ENCODE peak calls at places on chromosome 17, in seven cellular contexts. N, D, G, Q, C, T and P are unnamed samples.

GRCh38 chr17:50269477-50270429 is 4.5 kb upstream of the TMEM92 start:
- DNase-seq in N (peak), D (peak), G (peak), Q (peak), C (peak), T (no peak), P (peak)

GRCh38 chr17:7313028-7313889 is 1.9 kb downstream of the GPS2 start:
- DNase-seq in N (peak), D (no peak), G (no peak), Q (no peak), C (peak), T (no peak), P (no peak)

GRCh38 chr17:47665655-47666054 is 15.9 kb downstream of the KPNB1 start:
- DNase-seq in N (no peak), D (no peak), G (no peak), Q (no peak), C (no peak), T (no peak), P (no peak)

GRCh38 chr17:48596000-48596734 is 2.6 kb upstream of the HOXB5 start:
- DNase-seq in N (no peak), D (no peak), G (no peak), Q (no peak), C (no peak), T (no peak), P (no peak)

GRCh38 chr17:32487460-32488176 is 825 bp downstream of the CDK5R1 start:
- DNase-seq in N (peak), D (no peak), G (peak), Q (no peak), C (no peak), T (no peak), P (no peak)

GRCh38 chr17:32258383-32259121 is 7.1 kb upstream of the RHBDL3 start:
- DNase-seq in N (no peak), D (no peak), G (no peak), Q (no peak), C (peak), T (no peak), P (no peak)

GRCh38 chr17:62600805-62601204 is 26.7 kb upstream of the MRC2 start:
- DNase-seq in N (no peak), D (no peak), G (no peak), Q (no peak), C (no peak), T (no peak), P (no peak)

GRCh38 chr17:34613064-34614019 is 34.0 kb downstream of the TMEM132E start:
- DNase-seq in N (no peak), D (no peak), G (no peak), Q (no peak), C (no peak), T (peak), P (no peak)

GRCh38 chr17:59329558-59330313 is 1.7 kb upstream of the YPEL2 start:
- DNase-seq in N (no peak), D (peak), G (peak), Q (peak), C (peak), T (peak), P (peak)

GRCh38 chr17:34307110-34307509 is 12.1 kb upstream of the CCL8 start:
- DNase-seq in N (no peak), D (no peak), G (peak), Q (no peak), C (no peak), T (no peak), P (no peak)

GRCh38 chr17:68343976-68344375 is 52.7 kb downstream of the ARSG start:
- DNase-seq in N (no peak), D (no peak), G (no peak), Q (no peak), C (peak), T (no peak), P (no peak)

GRCh38 chr17:73976147-73976546 is 227.3 kb upstream of the RPL38 start:
- DNase-seq in N (no peak), D (no peak), G (no peak), Q (no peak), C (no peak), T (no peak), P (no peak)

GRCh38 chr17:11944587-11944986 is 52.7 kb downstream of the ZNF18 start:
- DNase-seq in N (no peak), D (no peak), G (no peak), Q (no peak), C (no peak), T (no peak), P (no peak)

GRCh38 chr17:42519546-42520444 is 16.2 kb upstream of the NAGLU start:
- DNase-seq in N (peak), D (peak), G (peak), Q (no peak), C (no peak), T (peak), P (no peak)

GRCh38 chr17:40070895-40071719 is 8.3 kb downstream of the THRA start:
- DNase-seq in N (peak), D (no peak), G (peak), Q (peak), C (no peak), T (no peak), P (no peak)

GRCh38 chr17:82324566-82325285 is 7.3 kb upstream of the CD7 start:
- DNase-seq in N (no peak), D (no peak), G (no peak), Q (no peak), C (no peak), T (no peak), P (no peak)

GRCh38 chr17:71503710-71504471 is 616.9 kb upstream of the SOX9 start:
- DNase-seq in N (no peak), D (no peak), G (no peak), Q (no peak), C (no peak), T (no peak), P (no peak)

GRCh38 chr17:30816165-30816564 is 8.3 kb downstream of the CRLF3 start:
- DNase-seq in N (no peak), D (no peak), G (no peak), Q (no peak), C (no peak), T (no peak), P (no peak)

GRCh38 chr17:67942810-67943209 is 53.5 kb downstream of the C17orf58 start:
- DNase-seq in N (no peak), D (no peak), G (no peak), Q (no peak), C (no peak), T (no peak), P (no peak)

GRCh38 chr17:39813631-39814030 is 50.5 kb downstream of the IKZF3 start:
- DNase-seq in N (no peak), D (no peak), G (no peak), Q (no peak), C (no peak), T (no peak), P (peak)

GRCh38 chr17:34781571-34782108 is 179.6 kb downstream of the CCT6B start:
- DNase-seq in N (no peak), D (no peak), G (no peak), Q (no peak), C (no peak), T (no peak), P (no peak)

GRCh38 chr17:773467-774319 is 8.4 kb downstream of the GLOD4 start:
- DNase-seq in N (no peak), D (no peak), G (no peak), Q (no peak), C (no peak), T (no peak), P (no peak)

GRCh38 chr17:58271532-58271931 is 9.2 kb downstream of the MPO start:
- DNase-seq in N (no peak), D (no peak), G (no peak), Q (no peak), C (no peak), T (no peak), P (no peak)

GRCh38 chr17:27818311-27819170 is 18.2 kb upstream of the NOS2 start:
- DNase-seq in N (no peak), D (no peak), G (peak), Q (no peak), C (no peak), T (no peak), P (no peak)

GRCh38 chr17:19411641-19412040 is 609 bp downstream of the RNF112 start:
- DNase-seq in N (no peak), D (no peak), G (no peak), Q (no peak), C (no peak), T (no peak), P (no peak)

GRCh38 chr17:81866440-81867122 is 4.6 kb downstream of the ARHGDIA start:
- DNase-seq in N (no peak), D (no peak), G (no peak), Q (no peak), C (no peak), T (no peak), P (peak)

GRCh38 chr17:40264458-40265185 is 23.1 kb upstream of the CDC6 start:
- DNase-seq in N (no peak), D (no peak), G (no peak), Q (no peak), C (no peak), T (no peak), P (no peak)

GRCh38 chr17:50689251-50689650 is 18.5 kb downstream of the ANKRD40 start:
- DNase-seq in N (no peak), D (no peak), G (no peak), Q (no peak), C (no peak), T (no peak), P (no peak)

GRCh38 chr17:65629234-65629690 is 67.8 kb upstream of the AXIN2 start:
- DNase-seq in N (no peak), D (no peak), G (no peak), Q (no peak), C (no peak), T (no peak), P (no peak)

DNA sequence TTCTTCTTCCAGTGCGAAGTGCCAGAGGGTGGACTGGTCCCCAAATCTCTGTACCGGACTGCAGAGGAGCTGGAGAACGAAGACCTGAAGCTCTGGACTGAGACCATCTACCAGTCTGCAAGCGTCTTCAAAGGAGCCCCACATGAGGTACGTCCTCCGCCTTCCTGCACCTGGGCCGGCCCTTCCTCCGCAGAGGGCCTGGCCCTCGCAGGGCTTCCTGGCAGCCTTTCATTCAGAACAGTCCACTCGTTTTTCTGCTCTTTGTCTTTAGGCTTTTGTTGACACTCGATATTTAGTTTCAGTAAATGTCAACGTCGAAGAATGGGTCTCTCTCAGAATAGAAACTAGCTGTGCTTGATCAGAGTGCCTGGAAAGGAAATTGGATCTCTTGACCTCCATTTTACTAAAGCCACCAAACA is 68.6 kb downstream of the SEC14L1 start:
- DNase-seq in N (no peak), D (no peak), G (no peak), Q (no peak), C (no peak), T (no peak), P (no peak)
- H3K27ac ChIP-seq in N (peak), D (no peak), G (no peak), Q (no peak), C (peak), T (no peak), P (no peak)

GRCh38 chr17:17107891-17108680 is 65.8 kb downstream of the MPRIP start:
- DNase-seq in N (no peak), D (no peak), G (no peak), Q (no peak), C (no peak), T (no peak), P (no peak)
- H3K27ac ChIP-seq in N (peak), D (peak), G (peak), Q (peak), C (no peak), T (peak), P (peak)

DNA sequence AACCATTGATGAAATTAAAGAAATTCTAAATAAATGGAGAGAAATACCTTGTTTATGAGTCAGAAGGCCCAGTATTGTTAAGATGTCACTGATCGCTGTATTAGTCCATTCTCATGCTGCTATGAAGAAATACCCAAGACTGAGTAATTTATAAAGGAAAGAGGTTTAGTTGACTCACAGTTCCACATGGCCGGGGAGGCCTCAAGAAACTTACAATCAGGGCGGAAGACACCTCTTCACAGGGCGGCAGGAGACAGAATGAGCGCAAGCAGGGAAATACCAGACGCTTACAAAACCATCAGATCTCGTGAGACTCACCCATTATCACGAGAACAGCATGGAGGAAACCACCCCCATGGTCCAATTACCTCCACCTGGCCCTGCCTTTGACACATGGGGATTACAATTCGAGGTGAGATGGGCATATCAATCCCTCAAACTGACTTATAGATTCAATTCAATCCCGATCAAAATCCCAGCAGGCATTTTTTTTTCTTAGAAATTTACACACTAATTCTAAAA is 157.2 kb downstream of the ENGASE start:
- DNase-seq in N (no peak), D (no peak), G (no peak), Q (no peak), C (no peak), T (no peak), P (no peak)
- H3K27ac ChIP-seq in N (no peak), D (no peak), G (no peak), Q (no peak), C (no peak), T (no peak), P (no peak)

DNA sequence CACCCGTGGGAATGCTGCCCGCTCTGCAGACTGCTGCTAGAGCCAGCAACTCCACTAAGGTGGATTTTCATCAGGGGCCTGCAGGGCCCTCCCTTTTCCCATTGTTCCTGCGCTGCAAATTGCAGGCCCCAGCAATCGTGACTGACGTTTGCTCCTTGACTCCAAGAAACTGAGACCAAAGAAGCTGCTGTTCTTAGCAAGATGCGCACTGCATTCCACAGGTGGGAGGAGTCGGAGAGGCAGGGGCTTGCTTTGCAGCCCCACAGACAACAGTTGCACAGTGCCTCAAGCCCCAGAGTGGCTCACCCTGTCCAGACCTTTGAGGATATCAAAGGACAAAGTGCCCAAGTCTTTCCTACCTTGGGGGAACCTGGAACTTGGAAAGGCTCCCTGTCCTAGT is 25.0 kb downstream of the PLCD3 start:
- DNase-seq in N (no peak), D (no peak), G (no peak), Q (no peak), C (no peak), T (no peak), P (no peak)
- H3K27ac ChIP-seq in N (no peak), D (no peak), G (no peak), Q (no peak), C (no peak), T (no peak), P (no peak)